ENCODE peak calls at places on chromosomes 11 and 22, in seven cellular contexts. I, A, T, V, J, N and C are unnamed samples.

GRCh38 chr11:4044971-4045646 is 49.5 kb upstream of the RRM1 start:
- DNase-seq in N (peak), V (peak), J (no peak), I (no peak), A (no peak), T (no peak), C (no peak)

GRCh38 chr11:94792453-94792852 is 24.3 kb downstream of the AMOTL1 start:
- DNase-seq in V (no peak), J (no peak), T (no peak), I (no peak), N (no peak), A (no peak), C (no peak)

GRCh38 chr11:43575931-43576833 is 104.4 kb upstream of the HSD17B12 start:
- DNase-seq in V (no peak), T (no peak), A (peak), N (no peak), I (no peak), J (no peak), C (no peak)

GRCh38 chr11:123251656-123252344 is 56.8 kb upstream of the CLMP start:
- DNase-seq in J (no peak), N (no peak), T (peak), V (no peak), A (no peak), I (no peak), C (peak)

GRCh38 chr22:17234144-17234623 is 14.9 kb upstream of the ADA2 start:
- DNase-seq in V (no peak), J (no peak), N (no peak), A (no peak), T (no peak), I (no peak), C (no peak)

GRCh38 chr11:61495801-61496601 is 12.5 kb upstream of the LRRC10B start:
- DNase-seq in J (no peak), T (peak), A (no peak), V (no peak), I (no peak), N (no peak), C (no peak)

GRCh38 chr22:31923166-31923565 is 21.2 kb upstream of the YWHAH start:
- DNase-seq in T (no peak), V (no peak), N (no peak), J (no peak), I (no peak), A (no peak), C (no peak)

GRCh38 chr11:36056160-36056751 is 112.4 kb downstream of the LDLRAD3 start:
- DNase-seq in I (no peak), A (no peak), J (no peak), V (peak), N (no peak), T (peak), C (peak)

GRCh38 chr11:1516273-1517067 is 29.9 kb upstream of the MOB2 start:
- DNase-seq in J (no peak), T (peak), A (no peak), N (no peak), V (peak), I (no peak), C (no peak)

GRCh38 chr22:49705216-49705600 is 122.5 kb downstream of the BRD1 start:
- DNase-seq in I (no peak), J (no peak), N (no peak), T (no peak), A (no peak), V (no peak), C (no peak)

GRCh38 chr11:24489477-24489876 is 7.4 kb upstream of the LUZP2 start:
- DNase-seq in J (no peak), I (no peak), A (no peak), V (no peak), T (no peak), N (no peak), C (no peak)

GRCh38 chr11:87265132-87265531 is 227.4 kb downstream of the TMEM135 start:
- DNase-seq in N (no peak), V (no peak), I (no peak), J (no peak), T (peak), A (no peak), C (no peak)

GRCh38 chr22:16601437-16602223 is 9.0 kb upstream of the CCT8L2 start:
- DNase-seq in J (no peak), N (peak), A (no peak), T (no peak), V (peak), I (no peak), C (no peak)